ENCODE peak calls at places on chromosomes 4 and X, in six cellular contexts. V is CD4-positive, alpha-beta T cell; L is hypothalamus; R is HT1080; G is lung; O is AG10803. X is an unnamed sample.
A peak's percentile ranks its signal among the peaks of the same experiment; 100 is the strongest.

GRCh38 chr4:5409980-5410618 is 298.3 kb downstream of the EVC2 start:
- DNase-seq in V (no peak), L (no peak), R (peak; percentile 20), G (no peak), O (no peak), X (peak; percentile 37)

GRCh38 chrX:9258346-9259104 is 206.3 kb upstream of the TBL1X start:
- DNase-seq in V (no peak), L (no peak), R (no peak), G (no peak), O (no peak), X (no peak)

GRCh38 chrX:120604359-120604782 is 470 bp downstream of the MCTS1 start:
- DNase-seq in V (peak; percentile 7), L (no peak), R (peak; percentile 30), G (no peak), O (peak; percentile 75), X (peak; percentile 66)

GRCh38 chrX:102042706-102043325 is 82.7 kb upstream of the TCEAL2 start:
- DNase-seq in V (no peak), L (no peak), R (peak; percentile 42), G (no peak), O (peak; percentile 50), X (peak; percentile 80)

GRCh38 chr4:12852338-12853307 is 631.5 kb downstream of the RAB28 start:
- DNase-seq in V (no peak), L (no peak), R (peak; percentile 80), G (no peak), O (peak; percentile 69), X (peak; percentile 81)

GRCh38 chr4:74840931-74841330 is 46.6 kb upstream of the BTC start:
- DNase-seq in V (no peak), L (no peak), R (no peak), G (no peak), O (no peak), X (no peak)

GRCh38 chr4:31365006-31365690 is 645.0 kb downstream of the PCDH7 start:
- DNase-seq in V (no peak), L (no peak), R (peak; percentile 2), G (no peak), O (peak; percentile 3), X (no peak)

GRCh38 chrX:11890843-11891514 is 132.9 kb downstream of the MSL3 start:
- DNase-seq in V (no peak), L (no peak), R (no peak), G (no peak), O (peak; percentile 1), X (no peak)

GRCh38 chr4:13534344-13535063 is 9.8 kb downstream of the NKX3-2 start:
- DNase-seq in V (no peak), L (no peak), R (no peak), G (no peak), O (no peak), X (no peak)

GRCh38 chrX:1011632-1012283 is 200.7 kb downstream of the CRLF2 start:
- DNase-seq in V (no peak), L (no peak), R (no peak), G (no peak), O (no peak), X (no peak)

GRCh38 chr4:155620637-155621036 is 46.0 kb upstream of the GUCY1A1 start:
- DNase-seq in V (no peak), L (no peak), R (no peak), G (no peak), O (no peak), X (no peak)

GRCh38 chr4:26069218-26069617 is 155.2 kb downstream of the SMIM20 start:
- DNase-seq in V (no peak), L (no peak), R (no peak), G (no peak), O (no peak), X (peak; percentile 52)

GRCh38 chrX:41303013-41303412 is 30.9 kb upstream of the DDX3X start:
- DNase-seq in V (no peak), L (no peak), R (no peak), G (no peak), O (peak; percentile 13), X (peak; percentile 71)

GRCh38 chrX:13938053-13938765 is 91.5 kb downstream of the GEMIN8 start:
- DNase-seq in V (no peak), L (no peak), R (no peak), G (no peak), O (no peak), X (no peak)

GRCh38 chrX:134880866-134881265 is 109.9 kb upstream of the SMIM10 start:
- DNase-seq in V (no peak), L (no peak), R (no peak), G (no peak), O (peak; percentile 22), X (peak; percentile 64)

GRCh38 chrX:55074851-55075467 is at the start of gene PAGE2B:
- DNase-seq in V (no peak), L (no peak), R (no peak), G (no peak), O (no peak), X (no peak)